ENCODE peak calls at places on chromosomes 12 and 14, in four cellular contexts. One of them, this sample, is unnamed.

GRCh38 chr12:132385375-132385774 is 56.0 kb upstream of the GALNT9 start:
- DNase-seq in K562: no peak
- DNase-seq in HepG2: no peak
- DNase-seq in GM12878: no peak
- DNase-seq in this sample: no peak

GRCh38 chr12:51977320-51977753 is 25.8 kb downstream of the ACVR1B start:
- DNase-seq in K562: no peak
- DNase-seq in HepG2: peak
- DNase-seq in GM12878: no peak
- DNase-seq in this sample: no peak

GRCh38 chr12:19539836-19540235 is 100.5 kb downstream of the AEBP2 start:
- DNase-seq in K562: no peak
- DNase-seq in GM12878: no peak
- DNase-seq in HepG2: no peak
- DNase-seq in this sample: no peak

GRCh38 chr12:53952871-53953734 is 1.6 kb upstream of the HOXC12 start:
- DNase-seq in GM12878: no peak
- DNase-seq in K562: no peak
- DNase-seq in HepG2: peak
- DNase-seq in this sample: peak

GRCh38 chr12:119075918-119076317 is 94.6 kb downstream of the SRRM4 start:
- DNase-seq in HepG2: no peak
- DNase-seq in K562: no peak
- DNase-seq in GM12878: no peak
- DNase-seq in this sample: no peak

GRCh38 chr12:116069943-116070342 is 207.6 kb downstream of the MED13L start:
- DNase-seq in GM12878: no peak
- DNase-seq in HepG2: no peak
- DNase-seq in K562: no peak
- DNase-seq in this sample: no peak

GRCh38 chr12:5921027-5921909 is 23.8 kb downstream of the ANO2 start:
- DNase-seq in K562: no peak
- DNase-seq in HepG2: no peak
- DNase-seq in GM12878: no peak
- DNase-seq in this sample: no peak

GRCh38 chr12:7219599-7220243 is 30.2 kb downstream of the PEX5 start:
- DNase-seq in K562: peak
- DNase-seq in GM12878: peak
- DNase-seq in HepG2: peak
- DNase-seq in this sample: peak

GRCh38 chr12:68317047-68317667 is 15.0 kb downstream of the MDM1 start:
- DNase-seq in GM12878: no peak
- DNase-seq in K562: peak
- DNase-seq in HepG2: peak
- DNase-seq in this sample: peak

GRCh38 chr14:35332517-35333346 is 40.5 kb downstream of the PSMA6 start:
- DNase-seq in GM12878: no peak
- DNase-seq in HepG2: no peak
- DNase-seq in K562: no peak
- DNase-seq in this sample: peak

GRCh38 chr12:28699029-28699428 is 450.0 kb upstream of the FAR2 start:
- DNase-seq in K562: no peak
- DNase-seq in GM12878: no peak
- DNase-seq in HepG2: no peak
- DNase-seq in this sample: no peak

GRCh38 chr14:64993263-64993662 is 6.6 kb downstream of the FNTB start:
- DNase-seq in HepG2: no peak
- DNase-seq in K562: no peak
- DNase-seq in GM12878: no peak
- DNase-seq in this sample: no peak

GRCh38 chr14:105881021-105881930 is 354.9 kb downstream of the TMEM121 start:
- DNase-seq in K562: no peak
- DNase-seq in GM12878: no peak
- DNase-seq in HepG2: no peak
- DNase-seq in this sample: no peak

GRCh38 chr12:124856132-124856841 is 7.4 kb downstream of the SCARB1 start:
- DNase-seq in GM12878: no peak
- DNase-seq in HepG2: no peak
- DNase-seq in K562: no peak
- DNase-seq in this sample: no peak

GRCh38 chr12:47819544-47819901 is 180 bp downstream of the HDAC7 start:
- DNase-seq in GM12878: no peak
- DNase-seq in HepG2: no peak
- DNase-seq in K562: no peak
- DNase-seq in this sample: no peak

DNA sequence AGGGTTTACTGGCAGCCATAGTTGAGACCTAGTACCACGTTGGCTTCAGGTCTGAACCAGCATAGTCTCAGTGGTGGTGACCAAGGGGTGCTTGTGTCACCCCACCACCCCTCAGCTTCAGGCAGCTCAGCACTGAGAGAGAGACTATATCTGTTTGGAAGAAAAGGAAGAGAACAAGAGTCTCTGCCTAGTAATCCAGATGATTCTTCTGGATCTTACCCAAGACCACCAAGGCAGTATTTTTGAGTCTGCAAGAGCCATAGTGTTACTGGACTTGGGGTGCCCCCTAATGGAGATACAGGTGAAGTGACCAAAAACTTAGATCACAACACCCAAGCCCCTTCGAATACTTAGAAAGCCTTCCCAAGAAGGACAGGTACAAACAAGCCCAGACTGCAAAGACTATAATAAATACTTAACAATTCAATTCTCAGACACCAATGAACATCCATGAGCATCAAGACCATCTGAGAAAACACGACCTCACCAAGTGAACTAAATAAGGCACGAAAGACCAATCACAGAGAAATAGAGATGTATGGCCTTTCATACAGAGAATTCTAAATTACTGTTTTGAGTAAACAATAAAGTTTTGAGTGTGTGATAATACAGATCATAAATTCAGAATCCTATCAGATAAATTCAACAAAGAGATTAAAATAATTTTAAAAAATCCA is 107.0 kb downstream of the HELB start:
- DNase-seq in HepG2: peak
- DNase-seq in GM12878: no peak
- DNase-seq in K562: peak
- DNase-seq in this sample: peak
- TF ChIP-seq TARDBP in HepG2: no peak
- TF ChIP-seq TARDBP in GM12878: no peak
- TF ChIP-seq TARDBP in K562: no peak
- TF ChIP-seq TARDBP in this sample: no peak

DNA sequence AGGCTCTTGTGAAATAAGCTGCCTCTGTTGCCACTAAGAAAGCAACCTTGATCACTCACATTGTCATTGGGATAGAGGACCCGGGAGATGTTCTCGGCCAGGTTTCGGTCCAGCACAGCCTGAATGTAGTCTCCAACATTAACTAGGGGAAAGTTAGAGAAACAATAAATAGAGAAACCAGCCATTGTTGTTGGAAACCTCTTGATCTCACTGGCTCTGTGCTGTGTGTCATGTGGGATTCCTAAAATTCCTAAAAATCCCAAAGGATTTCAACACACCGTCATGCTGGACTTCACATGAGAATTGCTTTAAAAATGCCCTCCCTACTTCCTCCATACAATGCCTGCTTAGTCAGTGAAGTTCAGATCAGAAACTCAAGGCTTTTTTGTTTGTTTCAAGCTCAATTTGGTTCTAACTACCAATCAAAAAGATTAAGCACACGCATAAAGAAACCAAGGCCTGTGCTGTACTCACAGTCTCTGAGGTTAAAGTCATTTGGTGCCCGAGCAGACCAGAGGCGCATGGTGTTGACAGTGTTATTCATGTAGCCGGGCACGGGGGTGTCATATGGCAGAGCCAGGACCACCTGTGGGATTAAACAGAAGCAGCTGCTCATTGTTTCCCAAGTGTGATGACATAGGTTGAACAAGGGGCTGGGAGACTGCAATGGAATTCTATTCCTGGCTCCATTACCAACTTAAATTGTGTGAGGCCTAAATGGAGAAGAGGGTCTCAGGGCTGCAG is 23.6 kb downstream of the PYGL start:
- DNase-seq in GM12878: no peak
- DNase-seq in HepG2: peak
- DNase-seq in K562: no peak
- DNase-seq in this sample: no peak
- TF ChIP-seq BHLHE40 in GM12878: no peak
- TF ChIP-seq BHLHE40 in HepG2: no peak
- TF ChIP-seq BHLHE40 in K562: no peak
- TF ChIP-seq BHLHE40 in this sample: no peak

DNA sequence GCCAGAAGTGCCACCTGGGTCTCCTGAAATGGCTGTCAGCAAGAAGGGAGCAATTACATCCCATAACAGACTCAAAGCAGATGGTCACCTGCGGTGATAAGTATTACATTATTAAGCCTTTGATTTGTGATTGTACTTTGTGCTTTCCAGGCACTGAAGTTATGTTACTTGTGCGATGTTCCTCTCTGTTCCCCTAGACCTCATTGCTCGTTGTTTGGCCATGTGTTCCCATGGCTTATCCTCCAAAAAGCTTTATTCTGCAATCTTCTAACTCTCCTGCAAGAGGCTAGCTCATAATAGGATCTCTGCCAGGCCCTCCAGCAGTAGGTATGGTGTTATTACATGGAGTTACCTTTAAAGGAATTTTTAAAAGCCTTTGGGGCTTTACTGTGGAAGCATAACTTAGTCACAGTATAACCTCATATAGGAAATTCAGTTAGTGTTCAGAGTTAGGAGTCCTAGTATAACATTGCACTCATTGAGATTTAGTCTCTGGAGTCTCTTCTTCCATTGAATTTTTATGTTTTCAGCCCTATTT is 292.2 kb downstream of the RAD51B start:
- DNase-seq in HepG2: no peak
- DNase-seq in GM12878: no peak
- DNase-seq in K562: no peak
- DNase-seq in this sample: no peak
- TF ChIP-seq TARDBP in HepG2: no peak
- TF ChIP-seq TARDBP in GM12878: no peak
- TF ChIP-seq TARDBP in K562: no peak
- TF ChIP-seq TARDBP in this sample: no peak

DNA sequence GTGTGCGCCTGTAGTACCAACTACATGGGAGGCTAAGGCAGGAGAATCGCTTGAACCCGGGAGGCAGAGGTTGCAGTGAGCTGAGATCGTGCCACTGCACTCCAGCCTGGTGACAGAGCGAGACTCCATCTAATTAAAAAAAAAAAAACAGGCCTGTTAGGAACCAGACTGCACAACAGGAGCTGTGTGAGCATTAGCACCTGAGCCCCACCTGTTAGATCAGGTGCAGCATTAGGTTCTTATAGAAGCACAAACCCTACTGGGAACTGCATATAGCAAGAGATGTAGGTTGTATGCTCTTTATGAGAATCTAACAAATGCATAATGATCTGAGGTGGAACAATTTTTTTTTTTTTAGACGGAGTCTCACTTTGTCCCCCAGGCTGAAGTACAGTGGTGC is 8.6 kb downstream of the ATXN2 start:
- DNase-seq in K562: no peak
- DNase-seq in HepG2: no peak
- DNase-seq in GM12878: no peak
- DNase-seq in this sample: no peak
- TF ChIP-seq BHLHE40 in K562: no peak
- TF ChIP-seq BHLHE40 in HepG2: no peak
- TF ChIP-seq BHLHE40 in GM12878: no peak
- TF ChIP-seq BHLHE40 in this sample: no peak

DNA sequence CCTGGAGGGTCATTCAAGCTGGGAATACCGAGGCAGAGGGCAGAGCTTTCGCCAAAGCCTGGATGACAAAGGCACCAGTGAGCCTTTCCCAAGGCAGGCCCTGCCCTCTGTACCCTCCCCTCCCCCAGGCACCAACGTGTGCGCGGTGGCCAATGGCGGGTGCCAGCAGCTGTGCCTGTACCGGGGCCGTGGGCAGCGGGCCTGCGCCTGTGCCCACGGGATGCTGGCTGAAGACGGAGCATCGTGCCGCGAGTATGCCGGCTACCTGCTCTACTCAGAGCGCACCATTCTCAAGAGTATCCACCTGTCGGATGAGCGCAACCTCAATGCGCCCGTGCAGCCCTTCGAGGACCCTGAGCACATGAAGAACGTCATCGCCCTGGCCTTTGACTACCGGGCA is 31.2 kb upstream of the NXPH4 start:
- DNase-seq in K562: no peak
- DNase-seq in HepG2: no peak
- DNase-seq in GM12878: no peak
- DNase-seq in this sample: no peak
- TF ChIP-seq TARDBP in K562: no peak
- TF ChIP-seq TARDBP in HepG2: no peak
- TF ChIP-seq TARDBP in GM12878: no peak
- TF ChIP-seq TARDBP in this sample: no peak

GRCh38 chr14:75725481-75725880 is 64.4 kb downstream of the TTLL5 start:
- DNase-seq in K562: no peak
- DNase-seq in HepG2: no peak
- DNase-seq in GM12878: no peak
- DNase-seq in this sample: no peak
- TF ChIP-seq BHLHE40 in K562: no peak
- TF ChIP-seq BHLHE40 in HepG2: no peak
- TF ChIP-seq BHLHE40 in GM12878: no peak
- TF ChIP-seq BHLHE40 in this sample: no peak

GRCh38 chr14:72962829-72963312 is 36.6 kb downstream of the DCAF4 start:
- DNase-seq in K562: peak
- DNase-seq in GM12878: no peak
- DNase-seq in HepG2: peak
- DNase-seq in this sample: peak
- TF ChIP-seq TARDBP in K562: no peak
- TF ChIP-seq TARDBP in GM12878: no peak
- TF ChIP-seq TARDBP in HepG2: no peak
- TF ChIP-seq TARDBP in this sample: no peak